ENCODE peak calls at places on chromosome 11, in seven cellular contexts. R, Q, C, K, G, T and N are unnamed samples.

GRCh38 chr11:62497132-62497915 is 49.3 kb downstream of the AHNAK start:
- DNase-seq in R (no peak), Q (peak), K (peak), T (peak), G (no peak), C (peak), N (peak)

GRCh38 chr11:103031834-103032233 is 60.1 kb downstream of the DCUN1D5 start:
- DNase-seq in K (no peak), T (no peak), R (no peak), G (no peak), C (no peak), Q (no peak), N (no peak)

GRCh38 chr11:1103401-1104360 is 29.0 kb downstream of the MUC2 start:
- DNase-seq in Q (no peak), C (no peak), K (no peak), G (no peak), T (no peak), R (no peak), N (no peak)

GRCh38 chr11:59800390-59801037 is 10.1 kb downstream of the MRPL16 start:
- DNase-seq in C (no peak), G (no peak), K (peak), Q (no peak), R (no peak), T (no peak), N (no peak)

GRCh38 chr11:93054279-93054678 is 84.8 kb downstream of the MTNR1B start:
- DNase-seq in C (no peak), K (no peak), Q (no peak), G (no peak), R (no peak), T (no peak), N (no peak)

GRCh38 chr11:103450241-103450640 is 341.0 kb downstream of the DYNC2H1 start:
- DNase-seq in K (no peak), Q (no peak), R (no peak), T (no peak), C (no peak), G (no peak), N (no peak)

GRCh38 chr11:40166892-40167291 is 1292.6 kb downstream of the LRRC4C start:
- DNase-seq in C (no peak), G (no peak), R (no peak), T (no peak), K (no peak), Q (no peak), N (no peak)

GRCh38 chr11:84564180-84564866 is 1062.8 kb downstream of the DLG2 start:
- DNase-seq in C (no peak), Q (peak), R (no peak), T (peak), G (peak), K (peak), N (no peak)

GRCh38 chr11:76321820-76322524 is 59.0 kb downstream of the THAP12 start:
- DNase-seq in T (no peak), G (no peak), R (no peak), C (no peak), K (peak), Q (no peak), N (no peak)

GRCh38 chr11:44760477-44760872 is 33.7 kb downstream of the TSPAN18 start:
- DNase-seq in Q (no peak), G (no peak), R (peak), K (no peak), C (no peak), T (no peak), N (no peak)

GRCh38 chr11:32187106-32187505 is 96.2 kb downstream of the RCN1 start:
- DNase-seq in R (no peak), G (no peak), C (no peak), T (no peak), K (no peak), Q (no peak), N (no peak)

GRCh38 chr11:79080506-79080905 is 360.3 kb downstream of the TENM4 start:
- DNase-seq in G (no peak), R (no peak), K (no peak), T (no peak), C (no peak), Q (peak), N (no peak)

GRCh38 chr11:22521226-22521625 is 104.4 kb downstream of the FANCF start:
- DNase-seq in T (peak), Q (no peak), G (no peak), C (no peak), R (no peak), K (no peak), N (no peak)

GRCh38 chr11:26102325-26102724 is 229.6 kb upstream of the ANO3 start:
- DNase-seq in K (no peak), G (no peak), R (no peak), C (no peak), Q (no peak), T (no peak), N (no peak)

GRCh38 chr11:67052891-67053290 is 3.8 kb upstream of the RHOD start:
- DNase-seq in K (no peak), G (no peak), C (no peak), Q (no peak), T (no peak), R (no peak), N (no peak)

GRCh38 chr11:122202161-122202950 is 86.3 kb upstream of the BLID start:
- DNase-seq in R (no peak), K (no peak), C (peak), T (peak), Q (peak), G (no peak), N (no peak)

GRCh38 chr11:28343304-28344233 is 235.4 kb downstream of the METTL15 start:
- DNase-seq in T (peak), Q (peak), K (no peak), R (no peak), G (no peak), C (no peak), N (no peak)

GRCh38 chr11:76661835-76662434 is 8.6 kb downstream of the LRRC32 start:
- DNase-seq in R (peak), G (peak), C (peak), Q (no peak), T (no peak), K (peak), N (no peak)

GRCh38 chr11:103959279-103959930 is 77.0 kb upstream of the DDI1 start:
- DNase-seq in R (no peak), Q (no peak), G (no peak), K (no peak), T (no peak), C (no peak), N (no peak)

GRCh38 chr11:70717961-70718595 is 319.7 kb downstream of the CTTN start:
- DNase-seq in T (no peak), K (no peak), R (no peak), Q (no peak), C (no peak), G (peak), N (no peak)

GRCh38 chr11:86916330-86916729 is 38.9 kb downstream of the FZD4 start:
- DNase-seq in T (no peak), R (no peak), K (no peak), C (peak), G (no peak), Q (peak), N (no peak)

GRCh38 chr11:61297741-61298140 is 2.6 kb upstream of the VWCE start:
- DNase-seq in Q (peak), R (no peak), C (peak), T (peak), K (no peak), G (peak), N (peak)

GRCh38 chr11:69484427-69485259 is 3.2 kb downstream of the LINC01488 start:
- DNase-seq in C (peak), T (peak), R (no peak), K (no peak), Q (no peak), G (no peak), N (no peak)

GRCh38 chr11:12936200-12936599 is 72.9 kb upstream of the RASSF10 start:
- DNase-seq in Q (no peak), G (no peak), R (no peak), C (no peak), T (no peak), K (no peak), N (no peak)

GRCh38 chr11:64040684-64041267 is 5.0 kb downstream of the FLRT1 start:
- DNase-seq in G (no peak), Q (no peak), T (peak), R (peak), C (no peak), K (no peak), N (no peak)

GRCh38 chr11:1290052-1291040 is 19.1 kb downstream of the TOLLIP start:
- DNase-seq in G (no peak), R (no peak), K (no peak), C (no peak), Q (no peak), T (no peak), N (no peak)

GRCh38 chr11:44823920-44824704 is 97.3 kb downstream of the TSPAN18 start:
- DNase-seq in Q (peak), T (peak), G (no peak), C (no peak), K (no peak), R (no peak), N (no peak)

GRCh38 chr11:59822989-59823566 is 12.5 kb upstream of the MRPL16 start:
- DNase-seq in T (peak), Q (peak), R (no peak), K (peak), G (peak), C (no peak), N (no peak)

GRCh38 chr11:2825261-2825885 is 60.2 kb downstream of the CDKN1C start:
- DNase-seq in K (peak), T (peak), Q (peak), C (peak), R (peak), G (peak), N (peak)

GRCh38 chr11:117817213-117818035 is 7.1 kb downstream of the FXYD2 start:
- DNase-seq in Q (peak), C (peak), K (peak), T (peak), G (peak), R (peak), N (peak)

GRCh38 chr11:68370211-68371111 is 58.1 kb downstream of the LRP5 start:
- DNase-seq in Q (no peak), G (no peak), R (no peak), T (no peak), K (peak), C (no peak), N (peak)

GRCh38 chr11:82043316-82043715 is 690.3 kb downstream of the FAM181B start:
- DNase-seq in G (no peak), T (no peak), R (no peak), K (no peak), Q (no peak), C (no peak), N (no peak)

GRCh38 chr11:2599561-2600189 is 100.1 kb downstream of the KCNQ1OT1 start:
- DNase-seq in K (no peak), R (no peak), T (no peak), Q (no peak), G (no peak), C (peak), N (peak)

GRCh38 chr11:11329062-11329806 is 23.8 kb downstream of the CSNK2A3 start:
- DNase-seq in K (no peak), G (no peak), R (no peak), C (no peak), Q (no peak), T (no peak), N (no peak)

GRCh38 chr11:37409124-37409523 is 811.1 kb upstream of the RAG2 start:
- DNase-seq in C (no peak), T (no peak), R (no peak), Q (no peak), G (no peak), K (no peak), N (no peak)

GRCh38 chr11:83187463-83187862 is 6.0 kb upstream of the ANKRD42 start:
- DNase-seq in Q (no peak), C (no peak), R (no peak), T (no peak), G (no peak), K (no peak), N (no peak)
- TF ChIP-seq POLR2A in Q (no peak), C (no peak), R (no peak), T (no peak), G (no peak), K (no peak), N (no peak)

GRCh38 chr11:119107538-119108150 is 500 bp downstream of the C2CD2L start:
- DNase-seq in K (no peak), Q (no peak), G (no peak), C (no peak), R (no peak), T (no peak), N (no peak)

GRCh38 chr11:119108151-119108856 is 1.2 kb downstream of the C2CD2L start:
- DNase-seq in R (no peak), T (peak), Q (no peak), G (no peak), C (no peak), K (peak), N (peak)

GRCh38 chr11:119108857-119109221 is 1.7 kb downstream of the C2CD2L start:
- DNase-seq in Q (no peak), C (no peak), R (no peak), K (peak), T (peak), G (no peak), N (no peak)

GRCh38 chr11:119109843-119110242 is 2.7 kb downstream of the C2CD2L start:
- DNase-seq in R (no peak), C (no peak), K (no peak), G (no peak), T (no peak), Q (no peak), N (no peak)

GRCh38 chr11:119106564-119107537 is at the start of gene C2CD2L:
- DNase-seq in R (peak), G (peak), K (peak), T (peak), Q (peak), C (peak), N (peak)
- TF ChIP-seq POLR2A in R (no peak), G (peak), K (peak), T (peak), Q (peak), C (peak), N (peak)

GRCh38 chr11:65083834-65084597 is at the start of the genes CDCA5 and ZFPL1:
- DNase-seq in T (peak), C (peak), K (peak), R (peak), Q (peak), G (peak), N (peak)
- TF ChIP-seq POLR2A in T (peak), C (peak), K (peak), R (peak), Q (no peak), G (peak), N (peak)

GRCh38 chr11:19243143-19243542 is 2.4 kb upstream of the E2F8 start:
- DNase-seq in Q (no peak), R (no peak), K (no peak), T (no peak), G (no peak), C (no peak), N (no peak)
- TF ChIP-seq POLR2A in Q (no peak), R (no peak), K (no peak), T (no peak), G (no peak), C (no peak), N (no peak)